ENCODE peak calls at places on chromosomes 13 and 19, in four cellular contexts. G is pancreas, K is PC-3, F is neuronal stem cell. V is an unnamed sample.
A peak's percentile ranks its signal among the peaks of the same experiment; 100 is the strongest.

GRCh38 chr13:36029171-36029570 is 102.0 kb downstream of the DCLK1 start:
- DNase-seq in G (no peak), K (peak; percentile 68), F (no peak), V (no peak)

GRCh38 chr19:3266792-3267469 is 42.5 kb downstream of the CELF5 start:
- DNase-seq in G (no peak), K (no peak), F (no peak), V (peak; percentile 32)

GRCh38 chr13:96934889-96935490 is 59.3 kb downstream of the OXGR1 start:
- DNase-seq in G (no peak), K (no peak), F (no peak), V (no peak)

GRCh38 chr13:75749407-75749806 is 113.3 kb downstream of the LMO7 start:
- DNase-seq in G (no peak), K (peak; percentile 36), F (no peak), V (peak; percentile 7)

GRCh38 chr19:3708207-3708931 is at the start of gene TJP3:
- DNase-seq in G (peak; percentile 83), K (peak; percentile 66), F (no peak), V (no peak)

GRCh38 chr19:35843676-35844481 is 8.4 kb downstream of the NPHS1 start:
- DNase-seq in G (peak; percentile 80), K (no peak), F (no peak), V (peak; percentile 92)

GRCh38 chr19:28963481-28964245 is 249.3 kb downstream of the UQCRFS1 start:
- DNase-seq in G (no peak), K (no peak), F (no peak), V (no peak)

GRCh38 chr13:97434417-97435296 is 688 bp downstream of the RAP2A start:
- DNase-seq in G (peak; percentile 51), K (peak; percentile 15), F (peak; percentile 24), V (peak; percentile 53)

GRCh38 chr19:50461066-50461875 is 15.0 kb upstream of the EMC10 start:
- DNase-seq in G (no peak), K (peak; percentile 88), F (peak; percentile 71), V (peak; percentile 67)

GRCh38 chr13:109246001-109246400 is 540.4 kb downstream of the IRS2 start:
- DNase-seq in G (no peak), K (no peak), F (no peak), V (no peak)

GRCh38 chr19:30407310-30407709 is 35.1 kb downstream of the ZNF536 start:
- DNase-seq in G (no peak), K (no peak), F (no peak), V (no peak)

GRCh38 chr13:59643906-59644626 is 519.7 kb downstream of the DIAPH3 start:
- DNase-seq in G (no peak), K (no peak), F (no peak), V (no peak)

GRCh38 chr19:42424712-42425131 is 2.5 kb downstream of the LIPE start:
- DNase-seq in G (no peak), K (no peak), F (no peak), V (no peak)

GRCh38 chr13:74132152-74132767 is 1.9 kb downstream of the KLF12 start:
- DNase-seq in G (no peak), K (peak; percentile 48), F (no peak), V (no peak)

GRCh38 chr13:46633416-46633815 is 80.4 kb downstream of the LRCH1 start:
- DNase-seq in G (no peak), K (peak; percentile 11), F (no peak), V (no peak)

GRCh38 chr19:32456406-32456805 is 50.8 kb downstream of the DPY19L3 start:
- DNase-seq in G (no peak), K (no peak), F (no peak), V (no peak)

GRCh38 chr19:36067681-36068080 is 13.0 kb downstream of the WDR62 start:
- DNase-seq in G (no peak), K (no peak), F (no peak), V (no peak)

GRCh38 chr19:42846597-42846996 is 32.9 kb downstream of the PSG1 start:
- DNase-seq in G (no peak), K (no peak), F (no peak), V (no peak)

GRCh38 chr13:102974574-102975195 is 91.5 kb downstream of the SLC10A2 start:
- DNase-seq in G (no peak), K (peak; percentile 2), F (no peak), V (no peak)

GRCh38 chr13:43297967-43298366 is 274.6 kb downstream of the DNAJC15 start:
- DNase-seq in G (no peak), K (no peak), F (no peak), V (no peak)

GRCh38 chr19:5376928-5377327 is 36.3 kb upstream of the PTPRS start:
- DNase-seq in G (no peak), K (no peak), F (no peak), V (no peak)

GRCh38 chr13:19959141-19959830 is 759 bp downstream of the ZMYM2 start:
- DNase-seq in G (peak; percentile 73), K (peak; percentile 27), F (peak; percentile 49), V (peak; percentile 72)

GRCh38 chr19:709965-710714 is 1.4 kb downstream of the PALM start:
- DNase-seq in G (no peak), K (no peak), F (no peak), V (no peak)

GRCh38 chr19:17041994-17042393 is 15.4 kb upstream of the CPAMD8 start:
- DNase-seq in G (no peak), K (no peak), F (no peak), V (no peak)

GRCh38 chr13:26956532-26957142 is 196.1 kb upstream of the GPR12 start:
- DNase-seq in G (no peak), K (no peak), F (no peak), V (no peak)

GRCh38 chr13:95607363-95607762 is 37.1 kb downstream of the DZIP1 start:
- DNase-seq in G (no peak), K (peak; percentile 78), F (no peak), V (no peak)

GRCh38 chr19:15615526-15615925 is 508 bp downstream of the CYP4F8 start:
- DNase-seq in G (no peak), K (no peak), F (no peak), V (no peak)

GRCh38 chr19:54429176-54429495 is 13.9 kb downstream of the TTYH1 start:
- DNase-seq in G (no peak), K (no peak), F (no peak), V (no peak)

GRCh38 chr13:110382229-110382628 is 75.1 kb downstream of the COL4A2 start:
- DNase-seq in G (no peak), K (peak; percentile 82), F (no peak), V (no peak)

GRCh38 chr13:27853871-27854270 is 61.6 kb downstream of the GSX1 start:
- DNase-seq in G (no peak), K (no peak), F (no peak), V (no peak)

DNA sequence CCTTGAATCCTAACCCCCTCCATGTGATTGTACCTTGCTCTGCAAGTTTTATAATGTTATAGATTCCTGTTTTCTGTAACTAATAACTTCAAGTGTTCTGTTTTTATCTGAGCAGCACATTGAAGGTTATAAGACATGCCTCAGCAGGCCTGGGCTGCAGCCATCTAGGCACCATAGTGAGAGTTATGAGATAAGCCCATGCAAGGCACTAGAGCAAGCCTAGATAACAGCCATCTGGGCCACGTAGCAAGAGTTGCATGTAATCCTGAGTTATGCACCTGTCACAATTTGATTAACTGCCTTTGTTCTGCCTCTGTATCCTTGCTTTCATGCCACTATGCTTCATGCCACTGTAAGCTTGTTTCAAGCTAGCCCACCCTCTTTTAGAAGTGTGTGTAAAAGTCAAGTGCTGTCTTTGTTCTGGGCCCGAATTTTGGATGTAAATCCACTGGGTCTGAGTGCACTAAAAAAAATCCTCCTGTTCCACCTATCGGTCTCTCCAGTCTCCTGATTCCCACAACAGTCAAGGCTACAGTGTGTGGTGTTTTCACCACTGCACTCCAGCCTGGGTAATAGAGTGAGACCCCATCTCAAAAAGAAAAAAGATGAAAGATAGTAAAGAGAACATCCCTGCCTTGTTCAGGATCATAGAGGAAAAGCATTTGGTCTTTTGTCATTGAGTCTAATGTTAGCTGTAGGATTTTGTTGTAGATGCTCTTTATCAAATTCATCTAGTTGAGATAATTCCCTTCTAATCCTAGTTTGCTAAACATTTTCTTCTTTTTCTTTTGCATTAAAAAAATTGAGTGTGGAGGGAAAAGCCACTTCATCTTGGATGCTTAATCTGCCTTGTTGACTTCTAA is 16.1 kb upstream of the KBTBD6 start:
- DNase-seq in G (no peak), K (no peak), F (no peak), V (no peak)
- H3K9me3 ChIP-seq in G (no peaks in the 10 kb centered on the region), K (peaks cover 43% of the 10 kb centered on the region), F (peaks cover 52% of the 10 kb centered on the region), V (no peaks in the 10 kb centered on the region)

GRCh38 chr13:99983401-99984133 is 2.0 kb downstream of the ZIC2 start:
- DNase-seq in G (no peak), K (no peak), F (no peak), V (no peak)

GRCh38 chr13:99985243-99985874 is 3.8 kb downstream of the ZIC2 start:
- DNase-seq in G (no peak), K (no peak), F (no peak), V (no peak)

GRCh38 chr13:99985886-99986527 is 4.4 kb downstream of the ZIC2 start:
- DNase-seq in G (no peak), K (no peak), F (no peak), V (no peak)

GRCh38 chr13:99984134-99984462 is 2.5 kb downstream of the ZIC2 start:
- DNase-seq in G (no peak), K (no peak), F (no peak), V (no peak)

DNA sequence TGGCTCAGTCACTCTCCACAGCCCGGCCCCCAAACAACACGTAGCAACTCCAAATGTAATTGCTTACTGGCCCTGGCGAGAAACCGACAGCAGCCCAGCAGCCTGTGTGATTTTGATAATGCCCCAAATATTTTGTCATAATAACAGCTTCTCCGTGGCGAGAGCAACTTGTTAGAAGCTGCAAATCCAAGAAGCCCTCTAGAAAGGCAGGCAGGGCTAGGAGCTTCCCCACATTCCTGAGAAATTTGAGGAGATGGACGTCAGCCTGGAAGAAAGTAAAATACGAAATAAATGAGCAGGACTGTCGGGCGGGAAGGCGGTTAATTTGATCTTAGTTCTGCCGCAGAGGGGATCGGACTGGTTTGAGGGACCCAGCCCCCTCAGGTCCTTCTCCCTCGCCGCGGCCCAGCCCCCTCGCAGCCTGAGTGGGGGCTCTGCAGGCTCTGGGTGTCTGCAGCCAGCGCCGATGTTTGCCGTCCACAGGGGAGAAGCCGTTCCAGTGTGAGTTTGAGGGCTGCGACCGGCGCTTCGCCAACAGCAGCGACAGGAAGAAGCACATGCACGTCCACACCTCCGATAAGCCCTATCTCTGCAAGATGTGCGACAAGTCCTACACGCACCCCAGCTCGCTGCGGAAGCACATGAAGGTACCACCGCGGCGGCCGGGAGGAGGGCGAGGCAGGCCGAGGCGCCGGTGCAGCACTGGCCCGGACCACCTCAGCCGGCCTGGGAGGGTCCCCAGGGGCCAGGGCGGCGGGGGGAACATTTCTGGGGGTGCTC is 3.1 kb downstream of the ZIC2 start:
- DNase-seq in G (no peak), K (no peak), F (no peak), V (no peak)
- H3K4me3 ChIP-seq in G (no peak overlapping the region), K (no peak overlapping the region), F (peak overlapping the region; percentile 93), V (no peak overlapping the region)

GRCh38 chr19:37127999-37128820 is 44.3 kb downstream of the ZNF585A start:
- DNase-seq in G (no peak), K (no peak), F (no peak), V (no peak)

GRCh38 chr19:37128821-37129177 is 43.7 kb downstream of the ZNF585A start:
- DNase-seq in G (no peak), K (no peak), F (no peak), V (no peak)
- H3K9me3 ChIP-seq in G (peaks cover 34% of the 10 kb centered on the region), K (peaks cover 65% of the 10 kb centered on the region), F (peaks cover 97% of the 10 kb centered on the region), V (peaks cover 22% of the 10 kb centered on the region)

GRCh38 chr19:1935484-1936208 is 5.3 kb upstream of the CSNK1G2 start:
- DNase-seq in G (no peak), K (peak; percentile 10), F (no peak), V (no peak)

GRCh38 chr19:1932395-1932794 is 8.6 kb upstream of the CSNK1G2 start:
- DNase-seq in G (no peak), K (no peak), F (no peak), V (no peak)

GRCh38 chr19:1933245-1933644 is 7.7 kb upstream of the CSNK1G2 start:
- DNase-seq in G (no peak), K (no peak), F (no peak), V (no peak)

GRCh38 chr19:1936430-1936829 is 4.5 kb upstream of the CSNK1G2 start:
- DNase-seq in G (no peak), K (no peak), F (no peak), V (no peak)

GRCh38 chr19:1933942-1934341 is 7.0 kb upstream of the CSNK1G2 start:
- DNase-seq in G (no peak), K (no peak), F (no peak), V (no peak)
- H3K4me3 ChIP-seq in G (no peak overlapping the region), K (no peak overlapping the region), F (peak overlapping the region; percentile 53), V (no peak overlapping the region)